ENCODE peak calls at places on chromosomes 3 and 15, in four cellular contexts. One of them, this sample, is unnamed.

GRCh38 chr3:161560006-161560637 is 63.5 kb downstream of the OTOL1 start:
- DNase-seq in H9: peak
- DNase-seq in H1: peak
- DNase-seq in mesendoderm: peak
- DNase-seq in this sample: peak

GRCh38 chr15:20355256-20355868 is 186.2 kb downstream of the GOLGA6L6 start:
- DNase-seq in H9: peak
- DNase-seq in H1: no peak
- DNase-seq in mesendoderm: no peak
- DNase-seq in this sample: no peak

GRCh38 chr3:126421573-126422119 is 26.9 kb downstream of the CFAP100 start:
- DNase-seq in H9: no peak
- DNase-seq in H1: peak
- DNase-seq in mesendoderm: no peak
- DNase-seq in this sample: no peak

GRCh38 chr3:69906351-69906966 is 93.1 kb upstream of the SAMMSON start:
- DNase-seq in H9: no peak
- DNase-seq in H1: no peak
- DNase-seq in mesendoderm: no peak
- DNase-seq in this sample: no peak

GRCh38 chr15:65259367-65259781 is 27.3 kb downstream of the PARP16 start:
- DNase-seq in H9: no peak
- DNase-seq in H1: no peak
- DNase-seq in mesendoderm: no peak
- DNase-seq in this sample: no peak

GRCh38 chr3:113531826-113532697 is at the start of gene SIDT1:
- DNase-seq in H9: peak
- DNase-seq in H1: no peak
- DNase-seq in mesendoderm: peak
- DNase-seq in this sample: no peak

GRCh38 chr3:66106788-66107187 is 68.1 kb upstream of the MAGI1 start:
- DNase-seq in H9: no peak
- DNase-seq in H1: no peak
- DNase-seq in mesendoderm: no peak
- DNase-seq in this sample: peak

GRCh38 chr15:71374607-71375352 is 259.5 kb downstream of the THSD4 start:
- DNase-seq in H9: no peak
- DNase-seq in H1: no peak
- DNase-seq in mesendoderm: no peak
- DNase-seq in this sample: peak

GRCh38 chr15:64855206-64856000 is 13.7 kb downstream of the PLEKHO2 start:
- DNase-seq in H9: peak
- DNase-seq in H1: no peak
- DNase-seq in mesendoderm: no peak
- DNase-seq in this sample: peak

GRCh38 chr3:141091416-141091815 is 40.3 kb downstream of the SPSB4 start:
- DNase-seq in H9: no peak
- DNase-seq in H1: no peak
- DNase-seq in mesendoderm: no peak
- DNase-seq in this sample: no peak

GRCh38 chr15:70778258-70779076 is 15.1 kb upstream of the UACA start:
- DNase-seq in H9: no peak
- DNase-seq in H1: no peak
- DNase-seq in mesendoderm: no peak
- DNase-seq in this sample: peak

GRCh38 chr3:94019659-94020058 is 8.7 kb downstream of the STX19 start:
- DNase-seq in H9: no peak
- DNase-seq in H1: no peak
- DNase-seq in mesendoderm: no peak
- DNase-seq in this sample: no peak

GRCh38 chr15:70863450-70864218 is 9.7 kb upstream of the LARP6 start:
- DNase-seq in H9: no peak
- DNase-seq in H1: no peak
- DNase-seq in mesendoderm: peak
- DNase-seq in this sample: peak

GRCh38 chr3:78140866-78141658 is 1101.2 kb downstream of the ROBO2 start:
- DNase-seq in H9: no peak
- DNase-seq in H1: no peak
- DNase-seq in mesendoderm: peak
- DNase-seq in this sample: peak

GRCh38 chr3:134232146-134232545 is 18.5 kb downstream of the RYK start:
- DNase-seq in H9: no peak
- DNase-seq in H1: no peak
- DNase-seq in mesendoderm: no peak
- DNase-seq in this sample: peak
- H3K56ac ChIP-seq in H9: no peak
- H3K56ac ChIP-seq in H1: no peak
- H3K56ac ChIP-seq in mesendoderm: no peak
- H3K56ac ChIP-seq in this sample: no peak

DNA sequence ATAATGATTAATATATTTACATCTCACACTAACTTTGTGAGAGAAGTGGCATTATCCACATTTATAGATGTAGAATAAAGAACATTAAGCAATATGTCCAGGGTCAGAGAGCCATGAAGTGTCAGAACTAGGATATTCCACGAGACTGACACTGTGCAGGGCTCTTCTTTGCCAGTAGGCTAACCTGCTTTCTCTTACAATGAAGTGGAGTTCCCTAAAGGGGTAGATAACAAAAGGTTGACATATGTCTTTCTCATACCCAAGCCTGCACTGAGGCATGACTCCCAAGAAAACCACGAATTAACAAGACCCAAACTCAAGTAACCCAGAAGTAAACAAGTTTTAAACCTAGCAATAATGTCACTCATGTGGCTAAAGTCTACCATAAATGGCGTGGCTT is 191.5 kb upstream of the SLC2A2 start:
- DNase-seq in H9: no peak
- DNase-seq in H1: no peak
- DNase-seq in mesendoderm: no peak
- DNase-seq in this sample: no peak
- H2AK5ac ChIP-seq in H9: no peak
- H2AK5ac ChIP-seq in H1: no peak
- H2AK5ac ChIP-seq in mesendoderm: no peak
- H2AK5ac ChIP-seq in this sample: no peak

DNA sequence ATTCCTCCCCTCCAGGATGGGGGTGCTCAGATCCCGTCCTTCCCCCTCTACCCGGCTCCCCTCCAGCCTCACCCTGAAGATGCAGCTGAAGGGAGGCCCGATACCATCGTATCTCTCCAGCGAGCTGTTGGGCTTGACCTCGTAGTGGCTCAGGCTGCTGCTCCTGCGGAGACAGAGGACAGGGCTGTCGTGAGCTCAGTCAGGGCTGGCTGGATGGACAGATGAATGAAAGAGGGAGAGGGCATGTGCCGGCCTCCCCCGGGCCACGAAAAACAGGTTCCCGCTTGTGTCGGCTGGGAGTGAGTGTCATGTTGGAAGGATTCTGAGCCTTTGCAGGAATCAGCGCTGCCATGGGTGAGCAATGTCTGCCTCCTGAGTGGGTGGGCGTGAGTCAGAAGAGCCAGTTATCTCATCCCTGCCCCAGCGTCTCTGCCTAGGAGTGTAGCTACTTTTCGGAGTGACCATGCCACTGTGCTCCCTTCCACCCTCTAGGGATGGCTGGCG is 35.2 kb downstream of the FEM1B start:
- DNase-seq in H9: peak
- DNase-seq in H1: peak
- DNase-seq in mesendoderm: no peak
- DNase-seq in this sample: peak
- H3K56ac ChIP-seq in H9: no peak
- H3K56ac ChIP-seq in H1: no peak
- H3K56ac ChIP-seq in mesendoderm: no peak
- H3K56ac ChIP-seq in this sample: no peak

DNA sequence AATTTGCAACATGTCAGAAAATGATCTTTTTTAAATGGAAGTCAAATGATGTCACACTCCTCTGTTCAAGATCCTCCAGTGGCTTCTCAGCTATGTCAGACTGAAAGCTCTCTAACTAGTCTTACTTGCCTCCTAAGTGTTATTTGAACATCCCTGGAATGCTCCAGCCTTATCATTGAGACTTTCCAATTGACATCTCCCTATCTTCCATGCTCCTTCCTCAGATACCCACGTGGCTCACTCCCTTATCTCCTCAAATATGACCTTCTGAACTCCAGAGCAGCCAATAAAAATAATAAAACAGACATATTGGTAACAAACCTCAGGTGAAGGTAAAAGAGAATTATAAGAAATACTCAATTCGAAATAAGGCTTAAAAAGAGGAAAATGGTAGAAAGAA is 25.5 kb upstream of the AADAC start:
- DNase-seq in H9: no peak
- DNase-seq in H1: no peak
- DNase-seq in mesendoderm: peak
- DNase-seq in this sample: no peak
- H2AK5ac ChIP-seq in H9: no peak
- H2AK5ac ChIP-seq in H1: no peak
- H2AK5ac ChIP-seq in mesendoderm: no peak
- H2AK5ac ChIP-seq in this sample: no peak

This sample was measured in IMR-90.